ENCODE peak calls at places on chromosome 17, in seven cellular contexts. X is HT1080; O is NCI-H446 treated with DMSO at 0.1 percent for 48 hours; L is mucosa of descending colon; B is stimulated activated CD4-positive, alpha-beta T cell treated with anti-CD3 and anti-CD28 coated beads, Interleukin-4, amount 100 ng/mL, for 4 hours; H is ovary; N is fibroblast of the conjunctiva. Q is an unnamed sample.

GRCh38 chr17:81197409-81197795 is 25.4 kb downstream of the CEP131 start:
- DNase-seq in O (no peak), B (no peak), X (no peak), H (no peak), L (no peak), N (no peak), Q (no peak)

GRCh38 chr17:50051082-50051576 is 4.8 kb upstream of the ITGA3 start:
- DNase-seq in H (no peak), B (peak; percentile 55), L (peak; percentile 50), N (no peak), X (peak; percentile 100), O (no peak), Q (peak; percentile 99)

GRCh38 chr17:48575673-48576478 is 2.3 kb downstream of the HOXB4 start:
- DNase-seq in X (no peak), H (no peak), O (no peak), B (no peak), N (no peak), L (no peak), Q (peak; percentile 51)

GRCh38 chr17:46741122-46741725 is 77.3 kb downstream of the WNT3 start:
- DNase-seq in H (no peak), O (no peak), B (no peak), X (no peak), N (no peak), L (no peak), Q (no peak)

GRCh38 chr17:47776330-47777197 is 43.5 kb downstream of the TBX21 start:
- DNase-seq in L (no peak), X (peak; percentile 60), N (no peak), O (no peak), B (no peak), H (no peak), Q (peak; percentile 68)

GRCh38 chr17:1231456-1231855 is 38.8 kb upstream of the BHLHA9 start:
- DNase-seq in O (no peak), L (peak; percentile 82), N (no peak), X (no peak), B (no peak), H (no peak), Q (no peak)

GRCh38 chr17:51745993-51746392 is 412.5 kb downstream of the CA10 start:
- DNase-seq in L (no peak), O (no peak), H (no peak), X (no peak), B (no peak), N (no peak), Q (no peak)

GRCh38 chr17:57420674-57421392 is 164.5 kb downstream of the MSI2 start:
- DNase-seq in L (no peak), N (no peak), O (peak; percentile 61), X (no peak), B (no peak), H (no peak), Q (no peak)

GRCh38 chr17:19311016-19311415 is 51.5 kb downstream of the B9D1 start:
- DNase-seq in X (no peak), B (no peak), L (no peak), N (no peak), O (no peak), H (no peak), Q (no peak)

GRCh38 chr17:38967290-38967738 is at the start of gene FBXO47:
- DNase-seq in X (peak; percentile 34), O (no peak), L (peak; percentile 92), H (peak; percentile 93), N (peak; percentile 87), B (peak; percentile 69), Q (no peak)

GRCh38 chr17:33183487-33184026 is 109.5 kb downstream of the ASIC2 start:
- DNase-seq in H (no peak), N (no peak), L (no peak), O (no peak), B (no peak), X (no peak), Q (no peak)

GRCh38 chr17:1367351-1367745 is 32.7 kb downstream of the YWHAE start:
- DNase-seq in H (no peak), B (no peak), X (no peak), L (no peak), O (no peak), N (no peak), Q (peak; percentile 44)

GRCh38 chr17:8048736-8049135 is 9.9 kb downstream of the ALOX15B start:
- DNase-seq in O (no peak), N (no peak), H (no peak), X (no peak), B (no peak), L (no peak), Q (no peak)

GRCh38 chr17:3888343-3889171 is 4.3 kb downstream of the CAMKK1 start:
- DNase-seq in O (peak; percentile 84), L (peak; percentile 88), X (peak; percentile 85), B (no peak), N (peak; percentile 83), H (peak; percentile 95), Q (peak; percentile 92)

GRCh38 chr17:8072727-8073461 is 14.6 kb downstream of the ALOX12B start:
- DNase-seq in N (no peak), O (no peak), B (peak; percentile 39), H (no peak), L (no peak), X (no peak), Q (no peak)

GRCh38 chr17:71703701-71704100 is 417.1 kb upstream of the SOX9 start:
- DNase-seq in L (no peak), O (no peak), B (no peak), H (no peak), N (no peak), X (peak; percentile 43), Q (no peak)

GRCh38 chr17:76707985-76708807 is 2.6 kb downstream of the MXRA7 start:
- DNase-seq in L (no peak), X (no peak), B (no peak), N (no peak), O (no peak), H (no peak), Q (no peak)

GRCh38 chr17:78716814-78717393 is 65.2 kb downstream of the CYTH1 start:
- DNase-seq in B (no peak), X (no peak), O (peak; percentile 88), H (peak; percentile 48), L (peak; percentile 80), N (no peak), Q (peak; percentile 40)

GRCh38 chr17:68800731-68801130 is 154.5 kb downstream of the ABCA8 start:
- DNase-seq in N (no peak), O (no peak), B (no peak), H (no peak), L (no peak), X (no peak), Q (no peak)

GRCh38 chr17:50420419-50421112 is 5.5 kb upstream of the ACSF2 start:
- DNase-seq in H (no peak), B (no peak), X (no peak), L (no peak), N (no peak), O (no peak), Q (no peak)

GRCh38 chr17:82647593-82648164 is 565 bp downstream of the WDR45B start:
- DNase-seq in X (no peak), O (no peak), N (no peak), H (peak; percentile 62), B (peak; percentile 52), L (peak; percentile 76), Q (no peak)

GRCh38 chr17:75639327-75639726 is 6.1 kb downstream of the SMIM5 start:
- DNase-seq in B (no peak), H (no peak), O (no peak), X (no peak), N (no peak), L (no peak), Q (no peak)

GRCh38 chr17:33049781-33050414 is 58.3 kb downstream of the SPACA3 start:
- DNase-seq in O (no peak), N (peak; percentile 21), X (peak; percentile 10), H (peak; percentile 29), L (no peak), B (peak; percentile 30), Q (peak; percentile 19)

GRCh38 chr17:42067371-42068180 is 17.2 kb upstream of the C17orf113 start:
- DNase-seq in X (peak; percentile 39), B (peak; percentile 68), L (peak; percentile 61), N (no peak), H (peak; percentile 77), O (no peak), Q (peak; percentile 51)

GRCh38 chr17:42284566-42284965 is 3.7 kb upstream of the STAT5A start:
- DNase-seq in H (peak; percentile 13), L (no peak), O (no peak), B (no peak), X (no peak), N (no peak), Q (no peak)

GRCh38 chr17:2844386-2844785 is 48.1 kb downstream of the RAP1GAP2 start:
- DNase-seq in L (no peak), X (no peak), N (no peak), O (no peak), H (no peak), B (no peak), Q (no peak)

GRCh38 chr17:5203908-5204294 is 12.2 kb upstream of the ZNF594 start:
- DNase-seq in O (no peak), B (no peak), N (peak; percentile 17), L (no peak), X (peak; percentile 41), H (no peak), Q (peak; percentile 51)

GRCh38 chr17:81200695-81201580 is 21.8 kb downstream of the CEP131 start:
- DNase-seq in N (peak; percentile 35), L (no peak), O (no peak), X (peak; percentile 61), B (no peak), H (no peak), Q (peak; percentile 83)

GRCh38 chr17:49861150-49861884 is 13.4 kb upstream of the TAC4 start:
- DNase-seq in X (peak; percentile 40), N (no peak), L (no peak), O (no peak), H (peak; percentile 39), B (peak; percentile 56), Q (peak; percentile 64)

GRCh38 chr17:57422574-57423164 is 166.3 kb downstream of the MSI2 start:
- DNase-seq in L (no peak), H (no peak), X (peak; percentile 86), B (no peak), N (no peak), O (peak; percentile 49), Q (peak; percentile 96)